ENCODE peak calls at places on chromosomes 1 and 21, in four cellular contexts. Q is IMR-90, R is GM12878, F is K562. M is an unnamed sample.

GRCh38 chr1:183783896-183784637 is 20.9 kb upstream of the RGL1 start:
- DNase-seq in Q (peak), F (no peak), R (no peak), M (peak)

GRCh38 chr1:230772457-230773395 is 25.5 kb downstream of the CAPN9 start:
- DNase-seq in F (peak), Q (peak), R (no peak), M (no peak)

GRCh38 chr1:5555853-5556252 is 436.4 kb downstream of the NPHP4 start:
- DNase-seq in R (no peak), Q (no peak), F (no peak), M (no peak)

GRCh38 chr1:117003253-117003875 is 1.8 kb downstream of the CD101 start:
- DNase-seq in F (no peak), R (no peak), Q (no peak), M (no peak)

GRCh38 chr1:30305519-30305918 is 417.9 kb downstream of the MATN1 start:
- DNase-seq in F (no peak), R (no peak), Q (no peak), M (no peak)

GRCh38 chr1:5254131-5254725 is 599.8 kb downstream of the AJAP1 start:
- DNase-seq in Q (no peak), R (no peak), F (no peak), M (no peak)

GRCh38 chr1:64235910-64236309 is 32.5 kb downstream of the UBE2U start:
- DNase-seq in F (no peak), Q (no peak), R (no peak), M (no peak)

GRCh38 chr1:208181259-208181816 is 62.8 kb downstream of the PLXNA2 start:
- DNase-seq in Q (no peak), R (no peak), F (no peak), M (no peak)

GRCh38 chr1:71882241-71883036 is 399.9 kb downstream of the NEGR1 start:
- DNase-seq in F (no peak), Q (peak), R (no peak), M (peak)

GRCh38 chr1:209704584-209704983 is at the start of gene HSD11B1:
- DNase-seq in R (no peak), F (no peak), Q (peak), M (no peak)

GRCh38 chr1:190168116-190168515 is 309.5 kb downstream of the BRINP3 start:
- DNase-seq in R (no peak), F (no peak), Q (peak), M (peak)

GRCh38 chr1:11055676-11056075 is 4.1 kb downstream of the SRM start:
- DNase-seq in Q (no peak), R (no peak), F (no peak), M (no peak)

GRCh38 chr1:68799096-68799495 is 302.2 kb upstream of the DEPDC1 start:
- DNase-seq in Q (no peak), F (no peak), R (no peak), M (no peak)

GRCh38 chr1:93988634-93989350 is 79.6 kb upstream of the GCLM start:
- DNase-seq in R (no peak), F (no peak), Q (peak), M (no peak)

GRCh38 chr1:94727846-94728715 is 92.1 kb upstream of the SLC44A3 start:
- DNase-seq in F (no peak), Q (peak), R (no peak), M (peak)

GRCh38 chr1:3451994-3452865 is 2.2 kb upstream of the ARHGEF16 start:
- DNase-seq in R (no peak), Q (no peak), F (no peak), M (no peak)

GRCh38 chr1:205926213-205926612 is 17.0 kb downstream of the SLC26A9 start:
- DNase-seq in R (no peak), F (no peak), Q (no peak), M (no peak)

DNA sequence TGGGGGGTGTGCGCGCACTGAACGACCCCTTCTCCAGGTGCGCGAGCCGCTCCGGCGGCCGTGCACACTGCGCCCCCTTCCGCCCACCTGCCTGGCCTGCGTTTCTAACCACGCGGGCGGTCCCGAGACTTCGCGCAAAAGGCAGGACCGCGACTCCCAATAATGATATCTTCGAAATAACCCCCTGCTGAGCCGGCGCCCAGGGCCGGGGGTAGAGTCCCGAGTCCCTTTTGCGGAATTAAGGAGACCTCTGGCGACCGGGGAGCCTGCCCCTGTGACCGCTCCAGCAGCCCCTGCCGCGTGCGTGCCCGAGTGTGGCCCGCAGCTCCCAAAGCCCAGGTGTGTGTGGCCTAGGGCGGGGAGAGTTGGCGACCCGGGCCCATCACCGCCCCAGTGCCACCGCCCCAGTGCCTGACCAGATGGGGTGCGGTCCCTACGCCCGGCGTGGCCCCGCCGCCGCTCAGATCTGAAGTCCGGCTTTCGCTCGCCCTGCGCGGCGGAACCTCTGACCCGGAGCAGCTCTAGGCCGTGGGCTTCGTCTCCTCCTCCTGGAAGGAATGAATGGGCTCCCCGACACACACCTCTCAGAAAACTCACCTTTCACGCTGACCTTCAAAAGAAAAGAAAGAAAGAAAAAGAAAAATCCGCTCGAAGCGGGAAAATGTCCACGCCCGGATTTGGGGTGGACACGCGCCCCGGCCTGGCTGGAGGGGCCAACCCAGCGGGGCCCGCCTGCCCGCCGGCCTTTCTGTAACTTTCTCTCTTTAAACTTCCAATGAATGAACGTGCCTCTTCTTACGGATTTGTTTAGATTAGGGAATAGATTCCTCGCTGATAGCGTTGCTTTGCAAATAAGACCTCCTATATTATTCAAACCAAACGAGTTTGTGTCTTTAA is 5.5 kb upstream of the SIM2 start:
- DNase-seq in F (no peak), R (no peak), Q (no peak), M (no peak)
- H3K4me3 ChIP-seq in F (no peak), R (no peak), Q (no peak), M (no peak)

GRCh38 chr1:226687476-226687875 is 51.6 kb downstream of the ITPKB start:
- DNase-seq in R (no peak), Q (no peak), F (no peak), M (no peak)
- TF ChIP-seq FOS in R (no peak), Q (no peak), F (no peak), M (no peak)

DNA sequence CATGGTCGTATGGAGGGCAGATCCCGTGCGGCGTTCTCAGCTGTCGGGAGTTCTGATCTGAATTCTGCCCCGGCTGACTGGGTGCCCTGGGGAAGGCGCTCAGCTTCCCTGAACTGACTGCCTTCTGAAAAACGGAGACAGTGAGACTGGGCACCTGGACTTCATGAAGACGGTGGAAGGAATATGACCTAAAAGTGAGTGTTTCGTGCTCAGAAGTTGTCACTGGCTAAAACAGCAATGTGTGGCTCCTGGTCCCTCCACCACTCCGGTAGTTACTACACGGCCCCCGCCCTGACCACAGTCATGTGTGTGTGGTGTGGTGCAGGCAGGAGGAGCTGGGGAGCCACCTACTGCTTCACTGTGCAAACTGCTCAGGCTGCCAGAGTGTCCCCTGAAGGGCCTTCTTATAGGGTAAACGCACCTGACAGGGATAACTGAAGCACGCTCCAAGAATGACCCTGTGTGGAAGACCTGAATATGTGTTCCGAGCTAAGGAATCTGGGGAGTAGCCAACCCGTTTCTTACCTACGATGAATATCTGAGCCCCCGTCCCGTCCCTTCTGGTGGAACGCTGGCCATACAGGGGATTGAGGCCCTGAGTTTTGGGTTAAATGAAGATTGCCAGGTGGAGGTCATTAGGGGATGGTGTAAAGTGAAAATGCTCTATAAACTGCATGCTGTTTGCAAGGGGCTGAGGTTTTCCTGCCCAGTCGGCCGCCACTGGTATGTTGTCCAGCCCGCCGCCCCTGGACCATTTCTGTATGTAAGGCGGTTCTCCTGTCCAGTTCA is 640 bp upstream of the MYOM3 start:
- DNase-seq in F (peak), Q (peak), R (no peak), M (peak)
- H3K4me3 ChIP-seq in F (no peak), Q (no peak), R (no peak), M (no peak)

GRCh38 chr1:167799747-167800146 is 78.0 kb downstream of the MPZL1 start:
- DNase-seq in F (no peak), R (no peak), Q (no peak), M (no peak)
- TF ChIP-seq FOS in F (no peak), R (no peak), Q (no peak), M (no peak)

GRCh38 chr1:43285269-43285986 is at the start of gene C1orf210:
- DNase-seq in R (no peak), F (peak), Q (no peak), M (no peak)
- H3K4me3 ChIP-seq in R (no peak), F (no peak), Q (no peak), M (no peak)

GRCh38 chr1:101065575-101065974 is 40.0 kb upstream of the DPH5 start:
- DNase-seq in F (no peak), R (no peak), Q (no peak), M (no peak)

GRCh38 chr1:101060992-101061391 is 35.4 kb upstream of the DPH5 start:
- DNase-seq in F (no peak), Q (no peak), R (no peak), M (no peak)

GRCh38 chr1:101059945-101060542 is 34.5 kb upstream of the DPH5 start:
- DNase-seq in F (no peak), R (no peak), Q (no peak), M (no peak)

GRCh38 chr1:101066260-101066936 is 40.8 kb upstream of the DPH5 start:
- DNase-seq in F (no peak), R (no peak), Q (no peak), M (no peak)

GRCh38 chr1:101064697-101065096 is 39.1 kb upstream of the DPH5 start:
- DNase-seq in F (no peak), Q (no peak), R (no peak), M (no peak)
- TF ChIP-seq FOS in F (no peak), Q (no peak), R (no peak), M (no peak)

GRCh38 chr1:192758492-192758891 is 50.3 kb upstream of the RGS2 start:
- DNase-seq in Q (no peak), R (no peak), F (no peak), M (no peak)

GRCh38 chr1:192756847-192757246 is 52.0 kb upstream of the RGS2 start:
- DNase-seq in R (no peak), Q (no peak), F (no peak), M (no peak)

GRCh38 chr1:192756314-192756713 is 52.5 kb upstream of the RGS2 start:
- DNase-seq in R (no peak), Q (no peak), F (no peak), M (no peak)

GRCh38 chr1:192762265-192762664 is 46.6 kb upstream of the RGS2 start:
- DNase-seq in Q (no peak), R (no peak), F (no peak), M (no peak)

DNA sequence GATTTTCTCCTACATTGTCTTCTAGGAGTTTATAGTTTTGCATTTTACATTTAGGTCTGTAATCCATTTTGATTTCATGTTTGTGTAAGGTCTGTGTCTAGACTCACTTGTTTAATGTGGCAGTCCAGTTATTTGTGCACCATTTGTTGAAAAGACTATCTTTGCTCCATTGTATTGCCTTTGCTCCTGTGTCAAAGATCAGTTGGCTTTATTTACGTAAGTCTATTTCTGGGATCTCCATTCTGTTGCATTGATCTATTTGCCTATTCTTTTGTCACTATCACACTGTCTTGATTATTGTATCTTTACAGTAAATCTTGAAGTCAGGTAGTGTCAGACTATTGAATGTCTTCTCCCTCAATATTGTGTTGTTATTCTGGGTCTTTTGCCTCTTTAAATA is 49.7 kb upstream of the RGS2 start:
- DNase-seq in Q (no peak), R (no peak), F (no peak), M (no peak)
- H3K4me3 ChIP-seq in Q (no peak), R (no peak), F (no peak), M (no peak)

M was measured in endothelial cell of umbilical vein.